ENCODE peak calls at places on chromosomes 16 and 17, in four cellular contexts. S, Y, K and Z are unnamed samples.

GRCh38 chr17:63838586-63839184 is 3.8 kb downstream of the SMARCD2 start:
- DNase-seq in S (peak), Y (no peak), K (peak), Z (no peak)

GRCh38 chr16:4293822-4294457 is 21.1 kb upstream of the TFAP4 start:
- DNase-seq in S (peak), K (no peak), Y (no peak), Z (no peak)

GRCh38 chr17:73271078-73271477 is 9.4 kb upstream of the CPSF4L start:
- DNase-seq in K (no peak), S (no peak), Y (peak), Z (no peak)

GRCh38 chr17:5702951-5703510 is 118.7 kb upstream of the NLRP1 start:
- DNase-seq in K (no peak), Y (no peak), S (no peak), Z (no peak)

GRCh38 chr17:35052780-35053179 is 10.7 kb downstream of the RFFL start:
- DNase-seq in Y (no peak), S (no peak), K (no peak), Z (no peak)

GRCh38 chr17:75501378-75502071 is 13.8 kb downstream of the CASKIN2 start:
- DNase-seq in Y (no peak), K (no peak), S (peak), Z (no peak)

GRCh38 chr17:49580055-49580721 is 4.5 kb downstream of the NXPH3 start:
- DNase-seq in S (no peak), K (no peak), Y (no peak), Z (no peak)

GRCh38 chr17:74525781-74526288 is 5.4 kb downstream of the CD300LB start:
- DNase-seq in K (no peak), Y (no peak), S (no peak), Z (no peak)

GRCh38 chr17:59347975-59348391 is 16.5 kb downstream of the YPEL2 start:
- DNase-seq in S (no peak), K (no peak), Y (no peak), Z (no peak)

GRCh38 chr17:21171970-21172510 is 41.9 kb downstream of the TMEM11 start:
- DNase-seq in K (no peak), Y (no peak), S (no peak), Z (no peak)

GRCh38 chr16:58499615-58500328 is at the start of gene NDRG4:
- DNase-seq in S (peak), Y (peak), K (peak), Z (peak)

GRCh38 chr16:83205896-83206295 is 579.1 kb downstream of the CDH13 start:
- DNase-seq in Y (no peak), S (no peak), K (no peak), Z (no peak)

GRCh38 chr17:28871056-28871579 is 16.3 kb downstream of the ERAL1 start:
- DNase-seq in S (no peak), K (no peak), Y (peak), Z (no peak)

GRCh38 chr17:67656494-67657203 is 61.1 kb upstream of the NOL11 start:
- DNase-seq in S (no peak), Y (no peak), K (no peak), Z (no peak)

GRCh38 chr17:83155128-83156081 is 76.0 kb downstream of the METRNL start:
- DNase-seq in S (no peak), K (no peak), Y (no peak), Z (peak)

GRCh38 chr17:46883871-46884270 is 32.5 kb downstream of the WNT9B start:
- DNase-seq in Y (no peak), S (no peak), K (no peak), Z (no peak)

GRCh38 chr16:30659507-30660423 is 1.5 kb downstream of the FBRS start:
- DNase-seq in S (no peak), Y (peak), K (peak), Z (no peak)

GRCh38 chr17:7014995-7015586 is 2.7 kb downstream of the RNASEK start:
- DNase-seq in Y (peak), K (peak), S (no peak), Z (no peak)

GRCh38 chr17:76271669-76272540 is 6.8 kb downstream of the UBALD2 start:
- DNase-seq in K (peak), S (no peak), Y (peak), Z (no peak)

GRCh38 chr16:27752241-27752640 is 202.3 kb downstream of the KATNIP start:
- DNase-seq in S (no peak), Y (no peak), K (no peak), Z (no peak)
- TF ChIP-seq CTCF in S (no peak), Y (no peak), K (no peak), Z (no peak)

GRCh38 chr17:43846221-43846712 is 709 bp upstream of the CD300LG start:
- DNase-seq in Y (peak), K (peak), S (peak), Z (peak)
- TF ChIP-seq CTCF in Y (peak), K (peak), S (peak), Z (peak)

GRCh38 chr17:41580244-41580575 is 6.5 kb downstream of the KRT14 start:
- DNase-seq in Y (no peak), S (no peak), K (no peak), Z (no peak)

GRCh38 chr17:41581366-41582060 is 5.2 kb downstream of the KRT14 start:
- DNase-seq in K (no peak), S (no peak), Y (no peak), Z (no peak)

GRCh38 chr17:41585301-41585700 is 1.4 kb downstream of the KRT14 start:
- DNase-seq in Y (no peak), S (no peak), K (no peak), Z (no peak)

GRCh38 chr17:41580651-41581365 is 5.9 kb downstream of the KRT14 start:
- DNase-seq in S (no peak), Y (no peak), K (no peak), Z (no peak)

DNA sequence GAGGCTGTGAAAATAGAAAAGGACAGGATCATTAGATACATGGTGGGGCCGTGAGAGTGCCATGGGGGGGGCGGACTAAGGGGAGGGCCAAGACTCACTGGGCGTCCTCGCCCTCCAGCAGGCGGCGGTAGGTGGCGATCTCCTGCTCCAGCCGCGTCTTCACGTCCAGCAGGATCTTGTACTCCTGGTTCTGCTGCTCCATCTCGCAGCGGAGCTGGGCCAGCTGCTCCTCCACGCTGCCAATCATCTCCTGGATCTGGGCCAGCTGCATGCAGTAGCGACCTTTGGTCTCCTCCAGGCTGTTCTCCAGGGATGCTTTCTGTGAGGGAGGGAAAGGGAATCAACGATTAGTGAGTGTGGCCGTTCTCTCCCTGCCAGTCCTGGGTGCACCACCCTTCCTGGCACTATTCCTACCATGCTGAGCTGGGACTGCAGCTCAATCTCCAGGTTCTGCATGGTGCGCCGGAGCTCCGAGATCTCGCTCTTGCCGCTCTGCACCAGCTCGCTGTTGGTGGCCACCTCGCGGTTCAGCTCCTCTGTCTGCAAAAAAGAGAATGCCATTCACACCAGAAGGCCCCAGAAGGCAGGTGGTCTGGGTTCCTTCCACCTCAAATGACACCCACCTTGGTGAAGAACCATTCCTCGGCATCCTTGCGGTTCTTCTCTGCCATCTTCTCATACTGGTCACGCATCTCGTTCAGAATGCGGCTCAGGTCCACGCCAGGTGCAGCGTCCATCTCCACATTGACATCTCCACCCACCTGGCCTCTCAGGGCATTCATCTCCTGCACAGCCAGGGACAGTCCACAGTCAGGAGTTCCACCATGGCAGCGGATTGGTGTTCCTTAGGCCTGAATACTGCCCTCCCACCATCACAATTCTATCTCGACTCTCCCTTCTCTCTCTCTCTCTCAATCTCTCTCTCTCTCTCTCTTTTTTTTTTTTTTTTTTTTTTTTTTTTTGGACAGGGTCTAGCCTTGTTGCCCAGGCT is 3.3 kb downstream of the KRT14 start:
- DNase-seq in Y (no peak), K (peak), S (no peak), Z (no peak)
- TF ChIP-seq CTCF in Y (no peak), K (no peak), S (no peak), Z (no peak)

GRCh38 chr16:3087243-3087791 is 11.8 kb downstream of the ZSCAN10 start:
- DNase-seq in K (peak), S (no peak), Y (peak), Z (no peak)
- TF ChIP-seq CTCF in K (no peak), S (no peak), Y (peak), Z (no peak)

GRCh38 chr16:67773099-67773498 is 33.3 kb downstream of the RANBP10 start:
- DNase-seq in K (no peak), S (no peak), Y (no peak), Z (no peak)
- TF ChIP-seq CTCF in K (no peak), S (no peak), Y (no peak), Z (no peak)

DNA sequence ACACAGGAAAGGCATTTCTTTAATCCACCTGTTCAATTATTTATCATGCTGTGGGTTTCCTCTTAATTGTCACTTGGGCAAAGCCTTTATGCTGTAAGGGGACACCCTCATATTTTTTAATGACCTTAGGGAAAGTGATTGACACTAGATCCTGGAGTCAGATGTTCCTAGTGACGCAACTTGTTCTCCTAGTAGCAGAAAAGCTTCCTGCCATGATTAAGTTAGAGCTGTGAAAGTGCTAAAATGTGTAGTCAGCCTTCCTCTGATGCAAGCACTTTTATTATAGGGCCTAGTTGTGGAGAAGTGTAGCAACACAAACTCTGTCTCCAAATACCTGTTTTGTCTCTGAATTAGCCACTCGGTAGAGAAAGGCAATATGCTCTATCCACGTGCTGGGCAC is 12.3 kb downstream of the TMEM100 start:
- DNase-seq in S (no peak), Y (no peak), K (no peak), Z (no peak)
- TF ChIP-seq CTCF in S (no peak), Y (no peak), K (no peak), Z (no peak)

GRCh38 chr16:10983175-10983558 is 38.8 kb downstream of the CLEC16A start:
- DNase-seq in K (no peak), Y (no peak), S (no peak), Z (no peak)
- TF ChIP-seq CTCF in K (no peak), Y (no peak), S (no peak), Z (no peak)